ENCODE peak calls at places on chromosomes 3 and 15, in eight cellular contexts. G is brain microvascular endothelial cell, W is AG09309, M is AG10803, T is lower lobe of right lung, Y is PC-3, R is fibroblast of pulmonary artery, N is upper lobe of right lung. J is an unnamed sample.

GRCh38 chr3:150005243-150006102 is 34.8 kb upstream of the PFN2 start:
- DNase-seq in G (peak), W (no peak), M (peak), T (no peak), Y (peak), R (no peak), N (no peak), J (no peak)

GRCh38 chr3:120438971-120439370 is 11.8 kb downstream of the FSTL1 start:
- DNase-seq in G (peak), W (no peak), M (peak), T (peak), Y (peak), R (peak), N (no peak), J (no peak)

GRCh38 chr3:59678042-59678707 is 628.4 kb upstream of the CFAP20DC start:
- DNase-seq in G (no peak), W (no peak), M (no peak), T (peak), Y (no peak), R (no peak), N (peak), J (no peak)

GRCh38 chr3:136994772-136995516 is 37.2 kb downstream of the IL20RB start:
- DNase-seq in G (peak), W (peak), M (peak), T (peak), Y (peak), R (peak), N (peak), J (peak)

GRCh38 chr15:35566991-35567390 is 21.0 kb upstream of the DPH6 start:
- DNase-seq in G (no peak), W (no peak), M (no peak), T (no peak), Y (no peak), R (no peak), N (no peak), J (no peak)

GRCh38 chr3:14170569-14171159 is 7.7 kb downstream of the XPC start:
- DNase-seq in G (no peak), W (peak), M (peak), T (no peak), Y (peak), R (peak), N (no peak), J (no peak)

GRCh38 chr3:195253981-195254432 is 17.0 kb downstream of the XXYLT1 start:
- DNase-seq in G (no peak), W (no peak), M (no peak), T (no peak), Y (no peak), R (no peak), N (no peak), J (no peak)

GRCh38 chr15:89071471-89071870 is 16.8 kb upstream of the ABHD2 start:
- DNase-seq in G (no peak), W (no peak), M (no peak), T (no peak), Y (no peak), R (no peak), N (no peak), J (no peak)

GRCh38 chr3:146577662-146578061 is 27.5 kb downstream of the PLSCR5 start:
- DNase-seq in G (peak), W (peak), M (peak), T (no peak), Y (peak), R (peak), N (no peak), J (peak)

GRCh38 chr3:152491922-152492321 is 223.2 kb downstream of the MBNL1 start:
- DNase-seq in G (no peak), W (no peak), M (no peak), T (no peak), Y (no peak), R (no peak), N (no peak), J (no peak)

GRCh38 chr3:152499796-152500385 is 231.2 kb downstream of the MBNL1 start:
- DNase-seq in G (no peak), W (no peak), M (no peak), T (no peak), Y (peak), R (peak), N (no peak), J (no peak)

GRCh38 chr3:152496716-152497115 is 228.0 kb downstream of the MBNL1 start:
- DNase-seq in G (no peak), W (no peak), M (no peak), T (no peak), Y (no peak), R (peak), N (no peak), J (no peak)

GRCh38 chr3:152497457-152497856 is 228.7 kb downstream of the MBNL1 start:
- DNase-seq in G (no peak), W (peak), M (peak), T (no peak), Y (no peak), R (peak), N (no peak), J (no peak)

DNA sequence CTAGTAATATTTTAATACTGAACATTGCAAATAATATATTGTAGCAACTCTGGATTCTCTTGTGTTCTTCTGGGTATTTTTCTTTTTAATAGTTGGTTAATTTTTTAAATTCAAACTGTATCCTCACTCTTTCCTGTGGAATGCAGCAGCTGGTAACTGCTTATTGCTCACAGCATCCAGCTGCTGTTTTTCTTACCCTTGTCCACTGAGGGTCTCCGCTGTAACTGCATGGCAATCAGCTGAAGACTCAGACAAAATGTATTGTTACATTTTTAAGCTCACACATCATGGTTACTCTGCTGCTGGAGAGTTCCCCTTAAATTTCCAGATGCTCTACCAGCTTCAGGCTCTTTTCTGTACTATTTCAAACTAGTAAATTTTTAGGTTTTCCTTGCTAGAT is 227.6 kb downstream of the MBNL1 start:
- DNase-seq in G (no peak), W (no peak), M (no peak), T (no peak), Y (no peak), R (peak), N (no peak), J (no peak)
- H3K4me3 ChIP-seq in G (no peak), W (no peak), M (no peak), T (no peak), Y (no peak), R (no peak), N (no peak), J (no peak)

GRCh38 chr15:40565333-40566238 is 744 bp upstream of the CCDC32 start:
- DNase-seq in G (no peak), W (no peak), M (no peak), T (no peak), Y (no peak), R (no peak), N (no peak), J (no peak)

GRCh38 chr15:40569139-40569953 is at the start of gene RPUSD2:
- DNase-seq in G (peak), W (peak), M (peak), T (peak), Y (peak), R (peak), N (peak), J (peak)

GRCh38 chr15:40564591-40565332 is at the start of gene CCDC32:
- DNase-seq in G (peak), W (peak), M (peak), T (peak), Y (peak), R (peak), N (peak), J (peak)

GRCh38 chr15:40562691-40563090 is 2.2 kb downstream of the CCDC32 start:
- DNase-seq in G (no peak), W (no peak), M (peak), T (no peak), Y (no peak), R (no peak), N (no peak), J (no peak)

GRCh38 chr15:40567111-40567510 is 2.0 kb upstream of the RPUSD2 start:
- DNase-seq in G (no peak), W (no peak), M (no peak), T (no peak), Y (peak), R (peak), N (no peak), J (no peak)
- TF ChIP-seq CTCF in G (peak), W (peak), M (peak), T (no peak), Y (peak), R (peak), N (no peak), J (peak)

GRCh38 chr3:119296723-119297122 is 2.5 kb downstream of the ARHGAP31 start:
- DNase-seq in G (no peak), W (no peak), M (peak), T (no peak), Y (no peak), R (no peak), N (no peak), J (no peak)
- H3K4me3 ChIP-seq in G (peak), W (no peak), M (peak), T (peak), Y (no peak), R (peak), N (peak), J (peak)

GRCh38 chr3:107938128-107938527 is 152.7 kb downstream of the CD47 start:
- DNase-seq in G (no peak), W (peak), M (peak), T (no peak), Y (peak), R (peak), N (no peak), J (no peak)
- TF ChIP-seq CTCF in G (peak), W (peak), M (peak), T (peak), Y (peak), R (peak), N (peak), J (peak)

DNA sequence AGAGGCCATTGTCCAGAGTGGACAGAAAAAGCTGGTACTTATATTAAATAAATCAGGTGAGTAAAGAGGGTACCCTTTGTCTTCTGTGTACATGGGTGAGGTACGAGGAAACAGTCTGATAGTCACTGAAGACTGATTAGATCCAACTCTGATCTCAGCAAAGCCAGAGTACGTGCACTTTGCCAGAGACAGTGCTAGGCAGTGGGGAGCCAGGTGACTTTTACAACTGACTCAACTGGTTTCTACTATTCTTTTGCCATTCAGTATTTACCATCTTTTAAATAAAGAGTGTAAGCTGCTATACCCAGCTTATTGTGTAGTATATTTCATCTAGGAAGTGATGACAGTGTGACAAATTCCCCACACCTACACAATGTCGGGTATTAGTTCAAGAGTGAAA is 3.3 kb downstream of the GNL3 start:
- DNase-seq in G (no peak), W (no peak), M (no peak), T (no peak), Y (no peak), R (no peak), N (no peak), J (no peak)
- H3K4me3 ChIP-seq in G (no peak), W (no peak), M (no peak), T (no peak), Y (peak), R (no peak), N (no peak), J (no peak)